ENCODE peak calls at places on chromosome 16, in nine cellular contexts. One of them, this sample, is unnamed.

GRCh38 chr16:15820837-15821236 is 36.0 kb downstream of the MYH11 start:
- DNase-seq in mesenchymal stem cell: no peak
- DNase-seq in H7: no peak
- DNase-seq in HEK293T: no peak
- DNase-seq in HTR-8/SVneo: no peak
- DNase-seq in fibroblast of pulmonary artery: no peak
- DNase-seq in activated T-cell treated with anti-CD3 and anti-CD28 coated beads for 1 hour: no peak
- DNase-seq in stimulated activated CD4-positive, alpha-beta T cell treated with anti-CD3 and anti-CD28 coated beads, Interleukin-15, amount 100 ng/mL, for 24 hours: no peak
- DNase-seq in NCI-H1417 treated with DMSO at 0.1 percent for 48 hours: no peak
- DNase-seq in this sample: no peak

GRCh38 chr16:66639091-66639885 is 34.8 kb downstream of the CMTM3 start:
- DNase-seq in HEK293T: no peak
- DNase-seq in NCI-H1417 treated with DMSO at 0.1 percent for 48 hours: no peak
- DNase-seq in fibroblast of pulmonary artery: peak
- DNase-seq in mesenchymal stem cell: no peak
- DNase-seq in H7: no peak
- DNase-seq in activated T-cell treated with anti-CD3 and anti-CD28 coated beads for 1 hour: no peak
- DNase-seq in stimulated activated CD4-positive, alpha-beta T cell treated with anti-CD3 and anti-CD28 coated beads, Interleukin-15, amount 100 ng/mL, for 24 hours: no peak
- DNase-seq in HTR-8/SVneo: no peak
- DNase-seq in this sample: no peak

GRCh38 chr16:50884066-50884860 is 142.4 kb downstream of the CYLD start:
- DNase-seq in activated T-cell treated with anti-CD3 and anti-CD28 coated beads for 1 hour: no peak
- DNase-seq in stimulated activated CD4-positive, alpha-beta T cell treated with anti-CD3 and anti-CD28 coated beads, Interleukin-15, amount 100 ng/mL, for 24 hours: peak
- DNase-seq in HTR-8/SVneo: no peak
- DNase-seq in mesenchymal stem cell: no peak
- DNase-seq in H7: peak
- DNase-seq in NCI-H1417 treated with DMSO at 0.1 percent for 48 hours: no peak
- DNase-seq in fibroblast of pulmonary artery: no peak
- DNase-seq in HEK293T: peak
- DNase-seq in this sample: no peak

GRCh38 chr16:85570213-85570734 is 42.8 kb upstream of the GSE1 start:
- DNase-seq in HEK293T: no peak
- DNase-seq in fibroblast of pulmonary artery: no peak
- DNase-seq in HTR-8/SVneo: no peak
- DNase-seq in H7: no peak
- DNase-seq in NCI-H1417 treated with DMSO at 0.1 percent for 48 hours: no peak
- DNase-seq in mesenchymal stem cell: no peak
- DNase-seq in stimulated activated CD4-positive, alpha-beta T cell treated with anti-CD3 and anti-CD28 coated beads, Interleukin-15, amount 100 ng/mL, for 24 hours: peak
- DNase-seq in activated T-cell treated with anti-CD3 and anti-CD28 coated beads for 1 hour: no peak
- DNase-seq in this sample: no peak

GRCh38 chr16:86990451-86990850 is 326.7 kb downstream of the C16orf95 start:
- DNase-seq in HTR-8/SVneo: no peak
- DNase-seq in H7: no peak
- DNase-seq in stimulated activated CD4-positive, alpha-beta T cell treated with anti-CD3 and anti-CD28 coated beads, Interleukin-15, amount 100 ng/mL, for 24 hours: no peak
- DNase-seq in mesenchymal stem cell: peak
- DNase-seq in fibroblast of pulmonary artery: no peak
- DNase-seq in HEK293T: no peak
- DNase-seq in activated T-cell treated with anti-CD3 and anti-CD28 coated beads for 1 hour: no peak
- DNase-seq in NCI-H1417 treated with DMSO at 0.1 percent for 48 hours: no peak
- DNase-seq in this sample: no peak

GRCh38 chr16:19389246-19389645 is 28.4 kb upstream of the TMC5 start:
- DNase-seq in fibroblast of pulmonary artery: peak
- DNase-seq in H7: peak
- DNase-seq in HEK293T: peak
- DNase-seq in NCI-H1417 treated with DMSO at 0.1 percent for 48 hours: peak
- DNase-seq in HTR-8/SVneo: peak
- DNase-seq in stimulated activated CD4-positive, alpha-beta T cell treated with anti-CD3 and anti-CD28 coated beads, Interleukin-15, amount 100 ng/mL, for 24 hours: peak
- DNase-seq in activated T-cell treated with anti-CD3 and anti-CD28 coated beads for 1 hour: peak
- DNase-seq in mesenchymal stem cell: no peak
- DNase-seq in this sample: no peak

GRCh38 chr16:84819644-84820304 is at the start of gene CRISPLD2:
- DNase-seq in HTR-8/SVneo: peak
- DNase-seq in NCI-H1417 treated with DMSO at 0.1 percent for 48 hours: peak
- DNase-seq in HEK293T: peak
- DNase-seq in mesenchymal stem cell: peak
- DNase-seq in stimulated activated CD4-positive, alpha-beta T cell treated with anti-CD3 and anti-CD28 coated beads, Interleukin-15, amount 100 ng/mL, for 24 hours: peak
- DNase-seq in fibroblast of pulmonary artery: peak
- DNase-seq in H7: peak
- DNase-seq in activated T-cell treated with anti-CD3 and anti-CD28 coated beads for 1 hour: peak
- DNase-seq in this sample: peak

GRCh38 chr16:50634947-50635346 is 46.2 kb downstream of the SNX20 start:
- DNase-seq in H7: no peak
- DNase-seq in HEK293T: no peak
- DNase-seq in fibroblast of pulmonary artery: no peak
- DNase-seq in activated T-cell treated with anti-CD3 and anti-CD28 coated beads for 1 hour: no peak
- DNase-seq in mesenchymal stem cell: no peak
- DNase-seq in NCI-H1417 treated with DMSO at 0.1 percent for 48 hours: no peak
- DNase-seq in stimulated activated CD4-positive, alpha-beta T cell treated with anti-CD3 and anti-CD28 coated beads, Interleukin-15, amount 100 ng/mL, for 24 hours: no peak
- DNase-seq in HTR-8/SVneo: no peak
- DNase-seq in this sample: no peak

GRCh38 chr16:57883480-57883879 is 81.2 kb upstream of the KIFC3 start:
- DNase-seq in HEK293T: no peak
- DNase-seq in activated T-cell treated with anti-CD3 and anti-CD28 coated beads for 1 hour: no peak
- DNase-seq in mesenchymal stem cell: no peak
- DNase-seq in stimulated activated CD4-positive, alpha-beta T cell treated with anti-CD3 and anti-CD28 coated beads, Interleukin-15, amount 100 ng/mL, for 24 hours: no peak
- DNase-seq in H7: no peak
- DNase-seq in HTR-8/SVneo: no peak
- DNase-seq in fibroblast of pulmonary artery: no peak
- DNase-seq in NCI-H1417 treated with DMSO at 0.1 percent for 48 hours: no peak
- DNase-seq in this sample: no peak

GRCh38 chr16:62035115-62036092 is 834 bp downstream of the CDH8 start:
- DNase-seq in H7: peak
- DNase-seq in HTR-8/SVneo: no peak
- DNase-seq in HEK293T: peak
- DNase-seq in fibroblast of pulmonary artery: no peak
- DNase-seq in mesenchymal stem cell: no peak
- DNase-seq in stimulated activated CD4-positive, alpha-beta T cell treated with anti-CD3 and anti-CD28 coated beads, Interleukin-15, amount 100 ng/mL, for 24 hours: no peak
- DNase-seq in NCI-H1417 treated with DMSO at 0.1 percent for 48 hours: no peak
- DNase-seq in activated T-cell treated with anti-CD3 and anti-CD28 coated beads for 1 hour: no peak
- DNase-seq in this sample: peak

GRCh38 chr16:68091604-68092261 is 6.6 kb downstream of the NFATC3 start:
- DNase-seq in fibroblast of pulmonary artery: peak
- DNase-seq in HTR-8/SVneo: peak
- DNase-seq in activated T-cell treated with anti-CD3 and anti-CD28 coated beads for 1 hour: no peak
- DNase-seq in mesenchymal stem cell: peak
- DNase-seq in HEK293T: no peak
- DNase-seq in H7: no peak
- DNase-seq in stimulated activated CD4-positive, alpha-beta T cell treated with anti-CD3 and anti-CD28 coated beads, Interleukin-15, amount 100 ng/mL, for 24 hours: no peak
- DNase-seq in NCI-H1417 treated with DMSO at 0.1 percent for 48 hours: peak
- DNase-seq in this sample: peak

GRCh38 chr16:1723450-1724147 is 17.6 kb downstream of the MAPK8IP3 start:
- DNase-seq in activated T-cell treated with anti-CD3 and anti-CD28 coated beads for 1 hour: peak
- DNase-seq in NCI-H1417 treated with DMSO at 0.1 percent for 48 hours: no peak
- DNase-seq in HEK293T: peak
- DNase-seq in H7: peak
- DNase-seq in HTR-8/SVneo: peak
- DNase-seq in stimulated activated CD4-positive, alpha-beta T cell treated with anti-CD3 and anti-CD28 coated beads, Interleukin-15, amount 100 ng/mL, for 24 hours: peak
- DNase-seq in mesenchymal stem cell: peak
- DNase-seq in fibroblast of pulmonary artery: peak
- DNase-seq in this sample: peak

GRCh38 chr16:67730326-67730725 is 11.2 kb upstream of the GFOD2 start:
- DNase-seq in H7: no peak
- DNase-seq in stimulated activated CD4-positive, alpha-beta T cell treated with anti-CD3 and anti-CD28 coated beads, Interleukin-15, amount 100 ng/mL, for 24 hours: no peak
- DNase-seq in activated T-cell treated with anti-CD3 and anti-CD28 coated beads for 1 hour: no peak
- DNase-seq in mesenchymal stem cell: no peak
- DNase-seq in HTR-8/SVneo: no peak
- DNase-seq in fibroblast of pulmonary artery: no peak
- DNase-seq in NCI-H1417 treated with DMSO at 0.1 percent for 48 hours: no peak
- DNase-seq in HEK293T: no peak
- DNase-seq in this sample: no peak

GRCh38 chr16:84737658-84738057 is 37.9 kb downstream of the USP10 start:
- DNase-seq in H7: no peak
- DNase-seq in mesenchymal stem cell: no peak
- DNase-seq in fibroblast of pulmonary artery: no peak
- DNase-seq in stimulated activated CD4-positive, alpha-beta T cell treated with anti-CD3 and anti-CD28 coated beads, Interleukin-15, amount 100 ng/mL, for 24 hours: no peak
- DNase-seq in activated T-cell treated with anti-CD3 and anti-CD28 coated beads for 1 hour: no peak
- DNase-seq in HTR-8/SVneo: no peak
- DNase-seq in HEK293T: no peak
- DNase-seq in NCI-H1417 treated with DMSO at 0.1 percent for 48 hours: no peak
- DNase-seq in this sample: no peak

GRCh38 chr16:83200005-83200779 is 573.4 kb downstream of the CDH13 start:
- DNase-seq in activated T-cell treated with anti-CD3 and anti-CD28 coated beads for 1 hour: no peak
- DNase-seq in HEK293T: no peak
- DNase-seq in fibroblast of pulmonary artery: peak
- DNase-seq in H7: peak
- DNase-seq in mesenchymal stem cell: no peak
- DNase-seq in stimulated activated CD4-positive, alpha-beta T cell treated with anti-CD3 and anti-CD28 coated beads, Interleukin-15, amount 100 ng/mL, for 24 hours: no peak
- DNase-seq in HTR-8/SVneo: no peak
- DNase-seq in NCI-H1417 treated with DMSO at 0.1 percent for 48 hours: no peak
- DNase-seq in this sample: peak

GRCh38 chr16:3874794-3875692 is 5.5 kb downstream of the CREBBP start:
- DNase-seq in mesenchymal stem cell: no peak
- DNase-seq in H7: peak
- DNase-seq in stimulated activated CD4-positive, alpha-beta T cell treated with anti-CD3 and anti-CD28 coated beads, Interleukin-15, amount 100 ng/mL, for 24 hours: no peak
- DNase-seq in fibroblast of pulmonary artery: no peak
- DNase-seq in HEK293T: no peak
- DNase-seq in NCI-H1417 treated with DMSO at 0.1 percent for 48 hours: no peak
- DNase-seq in HTR-8/SVneo: no peak
- DNase-seq in activated T-cell treated with anti-CD3 and anti-CD28 coated beads for 1 hour: no peak
- DNase-seq in this sample: no peak

GRCh38 chr16:54353097-54353496 is 66.5 kb upstream of the IRX3 start:
- DNase-seq in mesenchymal stem cell: no peak
- DNase-seq in fibroblast of pulmonary artery: no peak
- DNase-seq in stimulated activated CD4-positive, alpha-beta T cell treated with anti-CD3 and anti-CD28 coated beads, Interleukin-15, amount 100 ng/mL, for 24 hours: no peak
- DNase-seq in HTR-8/SVneo: no peak
- DNase-seq in activated T-cell treated with anti-CD3 and anti-CD28 coated beads for 1 hour: no peak
- DNase-seq in HEK293T: no peak
- DNase-seq in H7: no peak
- DNase-seq in NCI-H1417 treated with DMSO at 0.1 percent for 48 hours: no peak
- DNase-seq in this sample: no peak

GRCh38 chr16:4660454-4661007 is 32.8 kb upstream of the NUDT16L1 start:
- DNase-seq in HTR-8/SVneo: no peak
- DNase-seq in mesenchymal stem cell: no peak
- DNase-seq in fibroblast of pulmonary artery: peak
- DNase-seq in H7: no peak
- DNase-seq in NCI-H1417 treated with DMSO at 0.1 percent for 48 hours: no peak
- DNase-seq in stimulated activated CD4-positive, alpha-beta T cell treated with anti-CD3 and anti-CD28 coated beads, Interleukin-15, amount 100 ng/mL, for 24 hours: peak
- DNase-seq in activated T-cell treated with anti-CD3 and anti-CD28 coated beads for 1 hour: peak
- DNase-seq in HEK293T: no peak
- DNase-seq in this sample: peak

GRCh38 chr16:74601131-74601871 is 5.6 kb downstream of the GLG1 start:
- DNase-seq in HEK293T: no peak
- DNase-seq in stimulated activated CD4-positive, alpha-beta T cell treated with anti-CD3 and anti-CD28 coated beads, Interleukin-15, amount 100 ng/mL, for 24 hours: peak
- DNase-seq in HTR-8/SVneo: no peak
- DNase-seq in activated T-cell treated with anti-CD3 and anti-CD28 coated beads for 1 hour: peak
- DNase-seq in H7: no peak
- DNase-seq in mesenchymal stem cell: no peak
- DNase-seq in fibroblast of pulmonary artery: no peak
- DNase-seq in NCI-H1417 treated with DMSO at 0.1 percent for 48 hours: no peak
- DNase-seq in this sample: no peak

GRCh38 chr16:58485184-58485887 is 14.6 kb upstream of the NDRG4 start:
- DNase-seq in HTR-8/SVneo: no peak
- DNase-seq in mesenchymal stem cell: no peak
- DNase-seq in H7: no peak
- DNase-seq in fibroblast of pulmonary artery: no peak
- DNase-seq in stimulated activated CD4-positive, alpha-beta T cell treated with anti-CD3 and anti-CD28 coated beads, Interleukin-15, amount 100 ng/mL, for 24 hours: no peak
- DNase-seq in activated T-cell treated with anti-CD3 and anti-CD28 coated beads for 1 hour: no peak
- DNase-seq in HEK293T: no peak
- DNase-seq in NCI-H1417 treated with DMSO at 0.1 percent for 48 hours: no peak
- DNase-seq in this sample: no peak

GRCh38 chr16:2498085-2498484 is 15.7 kb upstream of the ATP6V0C start:
- DNase-seq in H7: no peak
- DNase-seq in fibroblast of pulmonary artery: no peak
- DNase-seq in mesenchymal stem cell: no peak
- DNase-seq in NCI-H1417 treated with DMSO at 0.1 percent for 48 hours: no peak
- DNase-seq in activated T-cell treated with anti-CD3 and anti-CD28 coated beads for 1 hour: no peak
- DNase-seq in HEK293T: no peak
- DNase-seq in stimulated activated CD4-positive, alpha-beta T cell treated with anti-CD3 and anti-CD28 coated beads, Interleukin-15, amount 100 ng/mL, for 24 hours: no peak
- DNase-seq in HTR-8/SVneo: no peak
- DNase-seq in this sample: no peak

GRCh38 chr16:85028638-85029412 is 1.2 kb downstream of the KIAA0513 start:
- DNase-seq in NCI-H1417 treated with DMSO at 0.1 percent for 48 hours: no peak
- DNase-seq in H7: peak
- DNase-seq in stimulated activated CD4-positive, alpha-beta T cell treated with anti-CD3 and anti-CD28 coated beads, Interleukin-15, amount 100 ng/mL, for 24 hours: peak
- DNase-seq in HEK293T: no peak
- DNase-seq in activated T-cell treated with anti-CD3 and anti-CD28 coated beads for 1 hour: peak
- DNase-seq in fibroblast of pulmonary artery: no peak
- DNase-seq in mesenchymal stem cell: peak
- DNase-seq in HTR-8/SVneo: no peak
- DNase-seq in this sample: peak

GRCh38 chr16:27025581-27025980 is 41.1 kb upstream of the C16orf82 start:
- DNase-seq in stimulated activated CD4-positive, alpha-beta T cell treated with anti-CD3 and anti-CD28 coated beads, Interleukin-15, amount 100 ng/mL, for 24 hours: no peak
- DNase-seq in fibroblast of pulmonary artery: no peak
- DNase-seq in H7: no peak
- DNase-seq in HTR-8/SVneo: no peak
- DNase-seq in NCI-H1417 treated with DMSO at 0.1 percent for 48 hours: no peak
- DNase-seq in activated T-cell treated with anti-CD3 and anti-CD28 coated beads for 1 hour: no peak
- DNase-seq in HEK293T: no peak
- DNase-seq in mesenchymal stem cell: no peak
- DNase-seq in this sample: no peak

GRCh38 chr16:29963021-29963743 is 1.3 kb downstream of the TMEM219 start:
- DNase-seq in HEK293T: no peak
- DNase-seq in NCI-H1417 treated with DMSO at 0.1 percent for 48 hours: no peak
- DNase-seq in H7: peak
- DNase-seq in HTR-8/SVneo: no peak
- DNase-seq in activated T-cell treated with anti-CD3 and anti-CD28 coated beads for 1 hour: no peak
- DNase-seq in stimulated activated CD4-positive, alpha-beta T cell treated with anti-CD3 and anti-CD28 coated beads, Interleukin-15, amount 100 ng/mL, for 24 hours: no peak
- DNase-seq in mesenchymal stem cell: no peak
- DNase-seq in fibroblast of pulmonary artery: no peak
- DNase-seq in this sample: no peak

GRCh38 chr16:9115277-9115676 is 23.8 kb downstream of the HAPSTR1 start:
- DNase-seq in fibroblast of pulmonary artery: peak
- DNase-seq in HEK293T: no peak
- DNase-seq in H7: no peak
- DNase-seq in stimulated activated CD4-positive, alpha-beta T cell treated with anti-CD3 and anti-CD28 coated beads, Interleukin-15, amount 100 ng/mL, for 24 hours: no peak
- DNase-seq in mesenchymal stem cell: no peak
- DNase-seq in activated T-cell treated with anti-CD3 and anti-CD28 coated beads for 1 hour: no peak
- DNase-seq in NCI-H1417 treated with DMSO at 0.1 percent for 48 hours: no peak
- DNase-seq in HTR-8/SVneo: no peak
- DNase-seq in this sample: peak

This sample was measured in astrocyte of the spinal cord.